ENCODE peak calls at places on chromosome 2, in ten cellular contexts. R, M, Z, H, U, B, Q, I, J and K are unnamed samples.

GRCh38 chr2:197211881-197212342 is 98.7 kb downstream of the ANKRD44 start:
- DNase-seq in R (no peak), Z (no peak), J (no peak), Q (no peak), M (no peak), U (no peak), H (no peak), B (no peak), I (no peak), K (no peak)

GRCh38 chr2:202237787-202238233 is 587 bp downstream of the SUMO1 start:
- DNase-seq in J (peak; percentile 19), H (peak; percentile 36), M (no peak), I (no peak), B (no peak), R (peak; percentile 63), Z (no peak), U (peak; percentile 60), Q (no peak), K (peak; percentile 87)

GRCh38 chr2:123720760-123721159 is 304.3 kb upstream of the CNTNAP5 start:
- DNase-seq in Z (peak; percentile 77), R (no peak), Q (no peak), H (no peak), B (no peak), U (no peak), I (peak; percentile 77), M (no peak), J (peak; percentile 14), K (no peak)

GRCh38 chr2:7725850-7726242 is 808.6 kb downstream of the RNF144A start:
- DNase-seq in H (no peak), M (no peak), B (no peak), J (no peak), I (no peak), Q (no peak), U (no peak), R (no peak), Z (no peak), K (peak; percentile 15)

GRCh38 chr2:40039543-40039942 is 260.5 kb upstream of the THUMPD2 start:
- DNase-seq in M (no peak), I (no peak), H (no peak), R (no peak), J (no peak), Z (no peak), U (no peak), Q (no peak), B (no peak), K (peak; percentile 51)

GRCh38 chr2:60337142-60337497 is 216.3 kb downstream of the BCL11A start:
- DNase-seq in M (no peak), B (peak; percentile 52), Q (no peak), J (no peak), H (no peak), U (no peak), Z (no peak), I (no peak), R (peak; percentile 4), K (no peak)

GRCh38 chr2:187581125-187581896 is 27.1 kb upstream of the TFPI start:
- DNase-seq in H (peak; percentile 45), U (peak; percentile 18), Q (peak; percentile 9), R (peak; percentile 68), B (no peak), M (no peak), Z (peak; percentile 38), I (peak; percentile 15), J (peak; percentile 76), K (peak; percentile 58)

GRCh38 chr2:157606534-157606933 is 22.1 kb downstream of the ACVR1C start:
- DNase-seq in R (no peak), Q (no peak), Z (no peak), M (no peak), I (no peak), U (no peak), B (no peak), H (no peak), J (no peak), K (no peak)

GRCh38 chr2:16281451-16282330 is 341.3 kb downstream of the MYCN start:
- DNase-seq in I (peak; percentile 29), B (peak; percentile 53), J (peak; percentile 68), H (peak; percentile 54), Z (no peak), M (no peak), U (peak; percentile 52), Q (peak; percentile 5), R (no peak), K (no peak)

GRCh38 chr2:36967236-36967876 is 1.0 kb upstream of the STRN start:
- DNase-seq in I (peak; percentile 35), U (no peak), Z (no peak), M (no peak), Q (no peak), J (peak; percentile 0), B (no peak), R (no peak), H (no peak), K (no peak)

GRCh38 chr2:117686699-117687098 is 127.8 kb upstream of the DDX18 start:
- DNase-seq in U (no peak), I (no peak), H (no peak), B (no peak), Z (no peak), R (no peak), M (no peak), J (no peak), Q (no peak), K (no peak)

GRCh38 chr2:54629914-54630609 is 93.4 kb upstream of the EML6 start:
- DNase-seq in Q (no peak), Z (no peak), U (no peak), B (no peak), I (peak; percentile 70), J (no peak), R (peak; percentile 83), M (no peak), H (no peak), K (peak; percentile 79)

GRCh38 chr2:213001285-213001910 is 150.0 kb downstream of the IKZF2 start:
- DNase-seq in I (no peak), U (no peak), Z (no peak), R (no peak), B (no peak), H (no peak), J (peak; percentile 15), M (no peak), Q (no peak), K (peak; percentile 11)

GRCh38 chr2:189783451-189783926 is 650 bp downstream of the ORMDL1 start:
- DNase-seq in Q (no peak), J (peak; percentile 45), Z (peak; percentile 31), U (peak; percentile 21), B (no peak), I (no peak), R (peak; percentile 46), H (peak; percentile 52), M (no peak), K (peak; percentile 68)

GRCh38 chr2:217622205-217622621 is 380.6 kb downstream of the TNS1 start:
- DNase-seq in J (peak; percentile 38), R (peak; percentile 65), M (no peak), I (peak; percentile 57), Z (peak; percentile 77), U (no peak), H (no peak), Q (no peak), B (peak; percentile 23), K (peak; percentile 19)

GRCh38 chr2:177983183-177983788 is 89.3 kb downstream of the PDE11A start:
- DNase-seq in J (peak; percentile 48), M (no peak), Z (peak; percentile 61), I (peak; percentile 23), H (peak; percentile 62), Q (peak; percentile 30), R (peak; percentile 62), U (peak; percentile 66), B (peak; percentile 35), K (peak; percentile 79)

GRCh38 chr2:75547345-75548035 is 13.2 kb downstream of the EVA1A start:
- DNase-seq in I (no peak), M (no peak), Q (no peak), U (no peak), B (no peak), Z (no peak), H (no peak), J (no peak), R (peak; percentile 68), K (peak; percentile 61)

GRCh38 chr2:67221266-67221665 is 175.9 kb upstream of the ETAA1 start:
- DNase-seq in R (no peak), U (no peak), H (no peak), I (no peak), Z (no peak), J (no peak), M (no peak), B (no peak), Q (no peak), K (no peak)

GRCh38 chr2:8849322-8849721 is 11.9 kb upstream of the KIDINS220 start:
- DNase-seq in Q (no peak), M (no peak), R (peak; percentile 18), U (no peak), Z (no peak), I (no peak), H (peak; percentile 60), B (no peak), J (no peak), K (peak; percentile 80)

GRCh38 chr2:64784168-64785061 is 130.7 kb upstream of the SERTAD2 start:
- DNase-seq in R (no peak), I (no peak), U (no peak), H (no peak), Z (no peak), M (no peak), B (no peak), Q (no peak), J (no peak), K (no peak)

GRCh38 chr2:48781366-48781765 is 25.8 kb upstream of the LHCGR start:
- DNase-seq in B (no peak), R (no peak), I (no peak), Q (no peak), J (no peak), H (no peak), M (no peak), U (no peak), Z (no peak), K (peak; percentile 63)

GRCh38 chr2:236772220-236772837 is 202.7 kb downstream of the ACKR3 start:
- DNase-seq in Q (no peak), R (no peak), J (no peak), H (no peak), M (no peak), B (no peak), U (no peak), I (no peak), Z (no peak), K (no peak)

GRCh38 chr2:101704046-101704466 is 6.5 kb downstream of the MAP4K4 start:
- DNase-seq in I (no peak), H (no peak), M (no peak), Q (no peak), R (peak; percentile 37), J (no peak), U (no peak), B (no peak), Z (no peak), K (peak; percentile 88)

GRCh38 chr2:205642562-205643350 is 39.5 kb upstream of the NRP2 start:
- DNase-seq in H (no peak), Z (no peak), I (no peak), R (no peak), J (no peak), B (no peak), M (no peak), U (no peak), Q (no peak), K (no peak)

GRCh38 chr2:23536326-23536725 is 151.3 kb downstream of the KLHL29 start:
- DNase-seq in R (no peak), I (no peak), M (no peak), Z (no peak), J (no peak), B (no peak), Q (no peak), H (no peak), U (no peak), K (no peak)

GRCh38 chr2:145592362-145592761 is 1072.4 kb upstream of the ZEB2 start:
- DNase-seq in Z (no peak), B (no peak), H (no peak), U (no peak), Q (no peak), M (no peak), I (no peak), J (no peak), R (peak; percentile 8), K (peak; percentile 36)